ENCODE peak calls at places on chromosomes 11 and 22, in ten cellular contexts. V, R, Z, K, E, H, X, M, U and F are unnamed samples.

GRCh38 chr11:47437746-47438418 is 11.1 kb downstream of the RAPSN start:
- DNase-seq in K (no peak), M (no peak), Z (no peak), E (no peak), X (peak; percentile 79), V (no peak), R (no peak), H (no peak), U (no peak), F (no peak)

GRCh38 chr11:117946842-117947526 is 17.8 kb upstream of the TMPRSS13 start:
- DNase-seq in R (peak; percentile 95), V (peak; percentile 91), U (peak; percentile 81), X (peak; percentile 94), H (peak; percentile 92), K (peak; percentile 62), E (peak; percentile 77), Z (peak; percentile 49), M (peak; percentile 89), F (peak; percentile 92)

GRCh38 chr22:19495562-19496323 is 16.0 kb downstream of the CDC45 start:
- DNase-seq in K (no peak), Z (no peak), E (no peak), X (no peak), V (no peak), M (no peak), U (no peak), R (peak; percentile 18), H (no peak), F (no peak)

GRCh38 chr11:125320347-125321122 is 156.0 kb downstream of the PKNOX2 start:
- DNase-seq in X (no peak), Z (no peak), V (no peak), M (no peak), H (no peak), E (no peak), U (no peak), K (no peak), R (no peak), F (no peak)

GRCh38 chr11:84780689-84781293 is 846.4 kb downstream of the DLG2 start:
- DNase-seq in Z (peak; percentile 33), H (no peak), U (no peak), V (peak; percentile 6), X (no peak), E (no peak), K (peak; percentile 1), R (no peak), M (no peak), F (no peak)

GRCh38 chr11:94144233-94144632 is 15.6 kb downstream of the PANX1 start:
- DNase-seq in X (no peak), U (no peak), M (no peak), H (no peak), V (no peak), E (no peak), K (no peak), Z (no peak), R (no peak), F (no peak)

GRCh38 chr11:16902979-16903378 is 111.2 kb downstream of the PLEKHA7 start:
- DNase-seq in R (no peak), H (no peak), Z (no peak), M (no peak), X (no peak), V (no peak), E (no peak), K (no peak), U (no peak), F (no peak)

GRCh38 chr11:113462830-113463229 is 12.4 kb downstream of the DRD2 start:
- DNase-seq in Z (no peak), R (no peak), X (no peak), M (no peak), H (no peak), E (no peak), V (no peak), K (no peak), U (no peak), F (no peak)

GRCh38 chr11:20095189-20095588 is 65.1 kb downstream of the DBX1 start:
- DNase-seq in X (no peak), M (no peak), Z (no peak), U (no peak), R (no peak), K (no peak), H (no peak), E (no peak), V (no peak), F (no peak)

GRCh38 chr11:125569913-125570621 is 790 bp downstream of the EI24 start:
- DNase-seq in M (no peak), R (no peak), U (no peak), E (no peak), K (no peak), H (no peak), V (no peak), Z (no peak), X (peak; percentile 65), F (no peak)

GRCh38 chr22:49574861-49575702 is 252.6 kb downstream of the BRD1 start:
- DNase-seq in E (peak; percentile 38), H (no peak), R (no peak), X (peak; percentile 31), U (no peak), Z (no peak), M (no peak), K (no peak), V (no peak), F (no peak)

GRCh38 chr11:61028135-61028729 is 56.8 kb downstream of the CD6 start:
- DNase-seq in M (no peak), V (no peak), Z (no peak), E (no peak), X (no peak), K (no peak), H (no peak), R (no peak), U (peak; percentile 64), F (no peak)

GRCh38 chr11:68340784-68341556 is 28.6 kb downstream of the LRP5 start:
- DNase-seq in X (no peak), V (no peak), H (peak; percentile 62), R (no peak), K (no peak), M (no peak), Z (no peak), E (no peak), U (no peak), F (no peak)